ENCODE peak calls at places on chromosome 10, in ten cellular contexts. Z is neuronal stem cell; F is CD8-positive, alpha-beta T cell; R is uterus; W is cardiac muscle cell; P is CD8-positive, alpha-beta memory T cell; T is tibial artery; C is BE2C; S is fibroblast of lung; B is testis. L is an unnamed sample.

GRCh38 chr10:3850999-3851937 is 66.3 kb upstream of the KLF6 start:
- DNase-seq in Z (no peak), F (no peak), R (no peak), W (no peak), P (no peak), T (peak; percentile 45), C (no peak), S (peak; percentile 93), B (no peak), L (no peak)

GRCh38 chr10:33876547-33877400 is 542.3 kb upstream of the NRP1 start:
- DNase-seq in Z (no peak), F (no peak), R (no peak), W (no peak), P (no peak), T (peak; percentile 29), C (no peak), S (no peak), B (no peak), L (no peak)

GRCh38 chr10:48819806-48820205 is 119.8 kb downstream of the LRRC18 start:
- DNase-seq in Z (no peak), F (no peak), R (no peak), W (no peak), P (no peak), T (no peak), C (no peak), S (no peak), B (no peak), L (no peak)

GRCh38 chr10:997266-998022 is 9.2 kb downstream of the GTPBP4 start:
- DNase-seq in Z (no peak), F (no peak), R (no peak), W (no peak), P (no peak), T (no peak), C (no peak), S (no peak), B (no peak), L (no peak)

GRCh38 chr10:112260831-112261230 is 22.4 kb upstream of the TECTB start:
- DNase-seq in Z (no peak), F (no peak), R (no peak), W (no peak), P (no peak), T (no peak), C (no peak), S (no peak), B (no peak), L (no peak)

GRCh38 chr10:118594392-118595063 is 920 bp downstream of the PRLHR start:
- DNase-seq in Z (peak; percentile 92), F (peak; percentile 5), R (peak; percentile 56), W (peak; percentile 92), P (no peak), T (peak; percentile 39), C (peak; percentile 34), S (peak; percentile 33), B (peak; percentile 76), L (no peak)

GRCh38 chr10:131200856-131201470 is 110.6 kb downstream of the TCERG1L start:
- DNase-seq in Z (no peak), F (no peak), R (no peak), W (no peak), P (no peak), T (no peak), C (no peak), S (no peak), B (no peak), L (no peak)

GRCh38 chr10:101779544-101780186 is 3.6 kb downstream of the NPM3 start:
- DNase-seq in Z (peak; percentile 79), F (peak; percentile 65), R (peak; percentile 74), W (peak; percentile 91), P (peak; percentile 77), T (peak; percentile 65), C (peak; percentile 87), S (peak; percentile 39), B (peak; percentile 88), L (peak; percentile 82)

GRCh38 chr10:24556746-24557742 is 166.6 kb downstream of the ARHGAP21 start:
- DNase-seq in Z (peak; percentile 36), F (no peak), R (no peak), W (peak; percentile 72), P (no peak), T (no peak), C (no peak), S (peak; percentile 73), B (peak; percentile 42), L (no peak)

GRCh38 chr10:22619111-22619510 is 95.3 kb downstream of the PIP4K2A start:
- DNase-seq in Z (no peak), F (no peak), R (no peak), W (no peak), P (no peak), T (no peak), C (no peak), S (peak; percentile 69), B (no peak), L (no peak)

GRCh38 chr10:110600487-110601101 is 33.1 kb downstream of the SMC3 start:
- DNase-seq in Z (peak; percentile 37), F (no peak), R (no peak), W (peak; percentile 70), P (no peak), T (no peak), C (peak; percentile 54), S (peak; percentile 52), B (peak; percentile 31), L (no peak)

GRCh38 chr10:58266003-58266825 is 1.5 kb downstream of the IPMK start:
- DNase-seq in Z (no peak), F (no peak), R (no peak), W (peak; percentile 3), P (no peak), T (no peak), C (no peak), S (peak; percentile 63), B (no peak), L (no peak)

GRCh38 chr10:79250259-79250658 is 97.0 kb upstream of the PPIF start:
- DNase-seq in Z (no peak), F (no peak), R (no peak), W (no peak), P (no peak), T (peak; percentile 79), C (no peak), S (no peak), B (no peak), L (no peak)
- H3K4me1 ChIP-seq in Z (peaks cover 6% of the 10 kb centered on the region), F (peaks cover 18% of the 10 kb centered on the region), R (peaks cover 52% of the 10 kb centered on the region), W (no peaks in the 10 kb centered on the region), P (peaks cover 51% of the 10 kb centered on the region), T (peaks cover 4% of the 10 kb centered on the region), C (peaks cover 79% of the 10 kb centered on the region), S (peaks cover 14% of the 10 kb centered on the region), B (peaks cover 25% of the 10 kb centered on the region), L (peaks cover 81% of the 10 kb centered on the region)

GRCh38 chr10:107542016-107542415 is 377.5 kb upstream of the SORCS1 start:
- DNase-seq in Z (no peak), F (no peak), R (no peak), W (no peak), P (no peak), T (no peak), C (no peak), S (no peak), B (no peak), L (no peak)
- H3K9me3 ChIP-seq in Z (no peaks in the 10 kb centered on the region), F (no peaks in the 10 kb centered on the region), R (no peaks in the 10 kb centered on the region), W (no peaks in the 10 kb centered on the region), P (no peaks in the 10 kb centered on the region), T (no peaks in the 10 kb centered on the region), C (no peaks in the 10 kb centered on the region), S (no peaks in the 10 kb centered on the region), B (no peaks in the 10 kb centered on the region), L (no peaks in the 10 kb centered on the region)

GRCh38 chr10:122646511-122647382 is 52.9 kb downstream of the C10orf120 start:
- DNase-seq in Z (no peak), F (no peak), R (no peak), W (peak; percentile 17), P (no peak), T (no peak), C (no peak), S (no peak), B (no peak), L (no peak)

GRCh38 chr10:122650331-122650730 is 49.3 kb downstream of the C10orf120 start:
- DNase-seq in Z (no peak), F (no peak), R (no peak), W (no peak), P (no peak), T (no peak), C (no peak), S (no peak), B (no peak), L (no peak)

GRCh38 chr10:122647383-122647968 is 52.2 kb downstream of the C10orf120 start:
- DNase-seq in Z (no peak), F (no peak), R (no peak), W (no peak), P (no peak), T (no peak), C (no peak), S (no peak), B (no peak), L (no peak)

GRCh38 chr10:122648599-122649428 is 50.8 kb downstream of the C10orf120 start:
- DNase-seq in Z (peak; percentile 65), F (no peak), R (no peak), W (peak; percentile 71), P (no peak), T (no peak), C (peak; percentile 39), S (peak; percentile 6), B (peak; percentile 79), L (peak; percentile 24)

GRCh38 chr10:122649903-122650302 is 49.7 kb downstream of the C10orf120 start:
- DNase-seq in Z (no peak), F (no peak), R (no peak), W (no peak), P (no peak), T (no peak), C (no peak), S (no peak), B (no peak), L (no peak)
- H3K27me3 ChIP-seq in Z (no peaks in the 10 kb centered on the region), F (no peaks in the 10 kb centered on the region), R (no peaks in the 10 kb centered on the region), W (no peaks in the 10 kb centered on the region), P (no peaks in the 10 kb centered on the region), T (peaks cover 37% of the 10 kb centered on the region), C (peaks cover 16% of the 10 kb centered on the region), S (no peaks in the 10 kb centered on the region), B (no peaks in the 10 kb centered on the region), L (no peaks in the 10 kb centered on the region)

DNA sequence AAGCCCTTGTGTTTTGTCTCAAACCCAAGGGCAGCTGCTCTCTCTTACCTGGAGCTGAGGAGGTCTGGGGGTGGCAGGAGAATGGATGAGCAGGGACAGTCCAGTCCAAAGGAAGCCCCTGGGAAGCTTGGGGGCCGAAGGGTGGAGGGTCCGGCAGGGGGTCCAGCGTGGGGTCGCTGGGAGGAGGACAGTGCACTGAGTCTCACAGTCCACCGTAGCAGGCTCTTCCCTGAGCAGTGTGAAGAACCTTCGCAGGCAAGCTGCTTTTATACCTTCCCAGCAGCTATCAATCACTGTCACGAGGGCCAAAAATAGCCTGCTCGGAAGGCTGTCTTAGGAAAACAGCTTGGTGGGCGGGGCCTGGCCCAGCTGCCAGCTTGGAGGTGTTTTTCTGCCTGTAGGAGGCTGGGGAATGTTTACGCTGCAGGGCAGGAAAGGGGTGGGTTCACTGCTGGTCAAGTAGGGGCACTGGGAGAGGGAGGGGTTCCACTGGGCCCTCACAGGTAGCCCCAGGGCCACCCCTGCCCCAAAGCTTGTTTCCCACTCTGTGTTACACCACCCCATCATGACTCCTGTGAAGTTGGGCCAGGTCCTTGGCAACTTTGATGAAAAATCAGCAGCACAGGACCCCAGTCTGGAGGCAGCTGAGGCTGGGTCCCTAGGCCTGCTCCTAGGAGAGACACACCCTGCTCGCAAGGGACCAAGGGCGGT is at the start of gene DEPP1:
- DNase-seq in Z (no peak), F (no peak), R (peak; percentile 92), W (peak; percentile 96), P (no peak), T (peak; percentile 97), C (peak; percentile 89), S (peak; percentile 91), B (peak; percentile 97), L (peak; percentile 94)
- H3K4me1 ChIP-seq in Z (peaks cover 36% of the 10 kb centered on the region), F (peaks cover 15% of the 10 kb centered on the region), R (peaks cover 20% of the 10 kb centered on the region), W (peaks cover 66% of the 10 kb centered on the region), P (peaks cover 12% of the 10 kb centered on the region), T (peaks cover 11% of the 10 kb centered on the region), C (peaks cover 16% of the 10 kb centered on the region), S (peaks cover 42% of the 10 kb centered on the region), B (peaks cover 59% of the 10 kb centered on the region), L (peaks cover 84% of the 10 kb centered on the region)